ENCODE peak calls at places on chromosome 18, in six cellular contexts. One of them, this sample, is unnamed.

GRCh38 chr18:67217551-67218166 is 298.9 kb downstream of the DSEL start:
- DNase-seq in A549: peak; percentile 44
- DNase-seq in GM12878: no peak
- DNase-seq in HepG2: peak; percentile 39
- DNase-seq in K562: peak; percentile 30
- DNase-seq in SK-N-SH: peak; percentile 58
- DNase-seq in this sample: peak; percentile 78

GRCh38 chr18:8224576-8224975 is 384.7 kb upstream of the RAB12 start:
- DNase-seq in A549: no peak
- DNase-seq in SK-N-SH: no peak
- DNase-seq in GM12878: no peak
- DNase-seq in K562: no peak
- DNase-seq in HepG2: no peak
- DNase-seq in this sample: peak; percentile 28

GRCh38 chr18:26862084-26862483 is 3.4 kb downstream of the AQP4 start:
- DNase-seq in A549: no peak
- DNase-seq in SK-N-SH: no peak
- DNase-seq in K562: no peak
- DNase-seq in GM12878: no peak
- DNase-seq in HepG2: no peak
- DNase-seq in this sample: no peak

GRCh38 chr18:58674863-58675472 is 3.7 kb downstream of the MALT1 start:
- DNase-seq in A549: no peak
- DNase-seq in HepG2: no peak
- DNase-seq in K562: no peak
- DNase-seq in GM12878: no peak
- DNase-seq in SK-N-SH: no peak
- DNase-seq in this sample: peak; percentile 52

GRCh38 chr18:74388227-74388626 is 68.9 kb downstream of the DIPK1C start:
- DNase-seq in A549: no peak
- DNase-seq in GM12878: no peak
- DNase-seq in SK-N-SH: no peak
- DNase-seq in HepG2: no peak
- DNase-seq in K562: no peak
- DNase-seq in this sample: no peak

GRCh38 chr18:26425148-26425531 is 123.2 kb downstream of the KCTD1 start:
- DNase-seq in SK-N-SH: peak; percentile 42
- DNase-seq in A549: no peak
- DNase-seq in HepG2: no peak
- DNase-seq in K562: no peak
- DNase-seq in GM12878: no peak
- DNase-seq in this sample: peak; percentile 7

GRCh38 chr18:73626221-73626620 is 521.4 kb downstream of the FBXO15 start:
- DNase-seq in HepG2: no peak
- DNase-seq in A549: no peak
- DNase-seq in K562: no peak
- DNase-seq in GM12878: no peak
- DNase-seq in SK-N-SH: no peak
- DNase-seq in this sample: no peak

GRCh38 chr18:63823516-63824219 is 48.5 kb downstream of the SERPINB7 start:
- DNase-seq in GM12878: no peak
- DNase-seq in SK-N-SH: peak; percentile 14
- DNase-seq in K562: peak; percentile 6
- DNase-seq in A549: no peak
- DNase-seq in HepG2: peak; percentile 2
- DNase-seq in this sample: peak; percentile 77

GRCh38 chr18:32095571-32096229 is 4.0 kb downstream of the RNF138 start:
- DNase-seq in A549: no peak
- DNase-seq in SK-N-SH: no peak
- DNase-seq in HepG2: peak; percentile 28
- DNase-seq in K562: no peak
- DNase-seq in GM12878: no peak
- DNase-seq in this sample: no peak

GRCh38 chr18:47795448-47795843 is 135.0 kb downstream of the SMAD2 start:
- DNase-seq in HepG2: no peak
- DNase-seq in A549: no peak
- DNase-seq in SK-N-SH: peak; percentile 40
- DNase-seq in K562: no peak
- DNase-seq in GM12878: no peak
- DNase-seq in this sample: no peak

GRCh38 chr18:40917096-40917495 is 1037.9 kb upstream of the PIK3C3 start:
- DNase-seq in HepG2: no peak
- DNase-seq in A549: peak; percentile 2
- DNase-seq in SK-N-SH: no peak
- DNase-seq in GM12878: no peak
- DNase-seq in K562: no peak
- DNase-seq in this sample: peak; percentile 71

GRCh38 chr18:31697351-31698298 is 13.2 kb upstream of the B4GALT6 start:
- DNase-seq in SK-N-SH: no peak
- DNase-seq in A549: no peak
- DNase-seq in GM12878: no peak
- DNase-seq in K562: no peak
- DNase-seq in HepG2: no peak
- DNase-seq in this sample: no peak

GRCh38 chr18:76376668-76377358 is 118.2 kb downstream of the ZNF516 start:
- DNase-seq in HepG2: no peak
- DNase-seq in A549: no peak
- DNase-seq in K562: peak; percentile 11
- DNase-seq in GM12878: no peak
- DNase-seq in SK-N-SH: no peak
- DNase-seq in this sample: no peak

GRCh38 chr18:35570182-35570581 is 11.4 kb upstream of the GALNT1 start:
- DNase-seq in K562: no peak
- DNase-seq in A549: no peak
- DNase-seq in GM12878: no peak
- DNase-seq in SK-N-SH: no peak
- DNase-seq in HepG2: no peak
- DNase-seq in this sample: no peak

GRCh38 chr18:14978962-14979535 is 231.1 kb downstream of the ANKRD30B start:
- DNase-seq in SK-N-SH: peak; percentile 47
- DNase-seq in A549: peak; percentile 2
- DNase-seq in HepG2: peak; percentile 23
- DNase-seq in K562: peak; percentile 5
- DNase-seq in GM12878: no peak
- DNase-seq in this sample: no peak

GRCh38 chr18:45386256-45386655 is 229.0 kb upstream of the SLC14A2 start:
- DNase-seq in SK-N-SH: peak; percentile 39
- DNase-seq in HepG2: peak; percentile 27
- DNase-seq in GM12878: no peak
- DNase-seq in A549: peak; percentile 28
- DNase-seq in K562: peak; percentile 5
- DNase-seq in this sample: peak; percentile 8

GRCh38 chr18:50969448-50969847 is 1.6 kb downstream of the ELAC1 start:
- DNase-seq in HepG2: no peak
- DNase-seq in GM12878: no peak
- DNase-seq in A549: no peak
- DNase-seq in SK-N-SH: no peak
- DNase-seq in K562: no peak
- DNase-seq in this sample: no peak

GRCh38 chr18:63578357-63578958 is 8.7 kb upstream of the SERPINB13 start:
- DNase-seq in HepG2: peak; percentile 23
- DNase-seq in GM12878: no peak
- DNase-seq in K562: peak; percentile 19
- DNase-seq in A549: peak; percentile 37
- DNase-seq in SK-N-SH: peak; percentile 28
- DNase-seq in this sample: peak; percentile 36

GRCh38 chr18:42183746-42184145 is 228.7 kb downstream of the PIK3C3 start:
- DNase-seq in GM12878: no peak
- DNase-seq in A549: peak; percentile 36
- DNase-seq in K562: no peak
- DNase-seq in SK-N-SH: no peak
- DNase-seq in HepG2: no peak
- DNase-seq in this sample: peak; percentile 61

GRCh38 chr18:44818668-44819403 is 138.1 kb downstream of the SETBP1 start:
- DNase-seq in GM12878: no peak
- DNase-seq in A549: no peak
- DNase-seq in HepG2: no peak
- DNase-seq in K562: no peak
- DNase-seq in SK-N-SH: no peak
- DNase-seq in this sample: no peak

GRCh38 chr18:7830468-7830867 is 263.4 kb downstream of the PTPRM start:
- DNase-seq in GM12878: peak; percentile 32
- DNase-seq in K562: no peak
- DNase-seq in HepG2: no peak
- DNase-seq in SK-N-SH: peak; percentile 21
- DNase-seq in A549: peak; percentile 36
- DNase-seq in this sample: no peak

GRCh38 chr18:24632158-24632988 is 171.9 kb downstream of the HRH4 start:
- DNase-seq in K562: no peak
- DNase-seq in A549: no peak
- DNase-seq in HepG2: no peak
- DNase-seq in SK-N-SH: no peak
- DNase-seq in GM12878: no peak
- DNase-seq in this sample: no peak

GRCh38 chr18:68797901-68798300 is at the start of gene CCDC102B:
- DNase-seq in A549: no peak
- DNase-seq in K562: no peak
- DNase-seq in GM12878: no peak
- DNase-seq in SK-N-SH: peak; percentile 4
- DNase-seq in HepG2: no peak
- DNase-seq in this sample: peak; percentile 94

GRCh38 chr18:68791801-68792200 is 6.1 kb upstream of the CCDC102B start:
- DNase-seq in HepG2: peak; percentile 2
- DNase-seq in A549: peak; percentile 3
- DNase-seq in K562: no peak
- DNase-seq in SK-N-SH: no peak
- DNase-seq in GM12878: no peak
- DNase-seq in this sample: peak; percentile 52

GRCh38 chr18:68800075-68800474 is 2.2 kb downstream of the CCDC102B start:
- DNase-seq in SK-N-SH: no peak
- DNase-seq in HepG2: no peak
- DNase-seq in K562: no peak
- DNase-seq in A549: no peak
- DNase-seq in GM12878: no peak
- DNase-seq in this sample: no peak

DNA sequence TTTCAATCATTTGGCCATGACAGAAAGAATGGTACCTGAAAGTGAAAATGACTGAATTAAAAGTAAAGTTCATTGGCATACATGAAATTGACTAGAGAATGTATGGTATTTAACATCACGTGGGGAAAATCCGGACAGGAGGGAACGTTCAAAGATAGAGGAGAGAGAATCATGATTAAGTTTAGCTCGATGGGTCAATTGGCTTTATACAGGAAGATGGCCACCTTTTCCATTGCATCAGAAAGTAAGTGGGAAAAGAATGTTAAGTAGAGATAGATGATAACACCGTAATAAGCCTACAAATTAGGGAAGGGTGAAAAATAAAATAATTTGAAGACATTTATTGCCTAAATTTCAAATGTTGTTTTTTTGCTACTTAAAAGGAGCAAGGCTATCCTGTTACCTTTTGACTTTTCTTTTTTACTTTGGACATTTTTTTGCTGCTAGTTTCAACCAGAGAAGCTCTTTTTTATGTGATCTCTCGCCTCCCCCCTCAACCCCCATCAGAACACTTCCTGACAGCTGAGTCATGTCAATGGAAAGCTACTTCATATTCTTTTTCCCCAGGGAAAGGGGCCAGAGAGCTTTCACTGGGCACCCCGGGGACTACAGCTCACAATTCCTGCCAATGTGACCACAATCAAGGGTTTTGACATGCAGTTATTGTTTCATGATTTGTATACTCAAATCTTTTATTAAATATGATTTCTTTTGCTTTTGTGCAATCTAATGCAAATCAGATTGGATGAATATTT is 767 bp upstream of the CCDC102B start:
- DNase-seq in HepG2: no peak
- DNase-seq in A549: no peak
- DNase-seq in K562: no peak
- DNase-seq in SK-N-SH: no peak
- DNase-seq in GM12878: no peak
- DNase-seq in this sample: peak; percentile 83
- TF ChIP-seq SMC3 in HepG2: no peak
- TF ChIP-seq SMC3 in A549: no peak
- TF ChIP-seq SMC3 in K562: no peak
- TF ChIP-seq SMC3 in SK-N-SH: no peak
- TF ChIP-seq SMC3 in GM12878: no peak
- TF ChIP-seq SMC3 in this sample: no peak

GRCh38 chr18:54260376-54261072 is 8.8 kb upstream of the POLI start:
- DNase-seq in HepG2: peak; percentile 14
- DNase-seq in K562: no peak
- DNase-seq in SK-N-SH: no peak
- DNase-seq in GM12878: no peak
- DNase-seq in A549: no peak
- DNase-seq in this sample: no peak
- TF ChIP-seq SMC3 in HepG2: no peak
- TF ChIP-seq SMC3 in K562: no peak
- TF ChIP-seq SMC3 in SK-N-SH: no peak
- TF ChIP-seq SMC3 in GM12878: no peak
- TF ChIP-seq SMC3 in A549: no peak
- TF ChIP-seq SMC3 in this sample: no peak

DNA sequence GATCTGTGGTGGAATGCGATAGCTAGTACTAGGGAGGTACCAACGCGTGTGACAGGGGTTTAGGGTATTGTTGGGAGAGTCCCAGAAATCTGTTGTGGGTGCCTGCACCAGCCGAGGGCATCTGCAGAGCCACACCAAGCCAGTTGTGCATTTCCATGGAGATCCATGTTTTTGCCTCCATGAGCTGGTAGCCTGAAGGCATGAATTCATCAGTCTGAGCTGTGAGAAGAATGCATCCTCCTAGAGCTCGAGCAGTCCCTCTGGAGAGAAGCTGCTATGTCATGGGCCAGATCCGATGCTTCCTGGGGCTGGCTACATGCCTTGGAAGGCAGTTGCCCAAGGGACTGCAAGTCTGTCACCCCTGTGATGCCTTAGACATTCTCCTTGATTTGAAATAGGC is 57.9 kb downstream of the LIPG start:
- DNase-seq in K562: no peak
- DNase-seq in GM12878: no peak
- DNase-seq in HepG2: no peak
- DNase-seq in SK-N-SH: no peak
- DNase-seq in A549: no peak
- DNase-seq in this sample: no peak
- TF ChIP-seq SMC3 in K562: no peak
- TF ChIP-seq SMC3 in GM12878: no peak
- TF ChIP-seq SMC3 in HepG2: no peak
- TF ChIP-seq SMC3 in SK-N-SH: no peak
- TF ChIP-seq SMC3 in A549: no peak
- TF ChIP-seq SMC3 in this sample: no peak

GRCh38 chr18:79785831-79786230 is 11.9 kb upstream of the KCNG2 start:
- DNase-seq in A549: no peak
- DNase-seq in GM12878: no peak
- DNase-seq in SK-N-SH: no peak
- DNase-seq in HepG2: no peak
- DNase-seq in K562: no peak
- DNase-seq in this sample: no peak

GRCh38 chr18:79786304-79786703 is 11.4 kb upstream of the KCNG2 start:
- DNase-seq in GM12878: no peak
- DNase-seq in SK-N-SH: no peak
- DNase-seq in A549: no peak
- DNase-seq in K562: no peak
- DNase-seq in HepG2: no peak
- DNase-seq in this sample: no peak

GRCh38 chr18:79784071-79784913 is 13.4 kb upstream of the KCNG2 start:
- DNase-seq in HepG2: no peak
- DNase-seq in SK-N-SH: no peak
- DNase-seq in K562: no peak
- DNase-seq in GM12878: no peak
- DNase-seq in A549: no peak
- DNase-seq in this sample: no peak

GRCh38 chr18:79786781-79787526 is 10.8 kb upstream of the KCNG2 start:
- DNase-seq in K562: no peak
- DNase-seq in GM12878: no peak
- DNase-seq in HepG2: no peak
- DNase-seq in SK-N-SH: no peak
- DNase-seq in A549: no peak
- DNase-seq in this sample: peak; percentile 66

GRCh38 chr18:79784965-79785770 is 12.6 kb upstream of the KCNG2 start:
- DNase-seq in A549: no peak
- DNase-seq in GM12878: no peak
- DNase-seq in SK-N-SH: no peak
- DNase-seq in HepG2: no peak
- DNase-seq in K562: no peak
- DNase-seq in this sample: peak; percentile 32
- TF ChIP-seq SMC3 in A549: no peak
- TF ChIP-seq SMC3 in GM12878: no peak
- TF ChIP-seq SMC3 in SK-N-SH: no peak
- TF ChIP-seq SMC3 in HepG2: no peak
- TF ChIP-seq SMC3 in K562: no peak
- TF ChIP-seq SMC3 in this sample: no peak